ENCODE peak calls at places on chromosome 12, in five cellular contexts. J is lower leg skin, N is fibroblast of pulmonary artery, W is PC-9, G is SK-N-SH. S is an unnamed sample.

GRCh38 chr12:119202544-119202943 is 23.8 kb downstream of the HSPB8 start:
- DNase-seq in J (no peak), N (no peak), W (no peak), G (no peak), S (no peak)

GRCh38 chr12:6612652-6613014 is 5.5 kb upstream of the CHD4 start:
- DNase-seq in N (no peak), W (peak), J (no peak), G (no peak), S (no peak)

GRCh38 chr12:65280306-65280705 is 1.8 kb downstream of the MSRB3 start:
- DNase-seq in G (no peak), W (no peak), N (peak), J (no peak), S (no peak)

GRCh38 chr12:97984951-97985350 is 522.3 kb downstream of the RMST start:
- DNase-seq in G (no peak), W (no peak), N (no peak), J (no peak), S (no peak)

GRCh38 chr12:66555113-66555512 is 123.8 kb downstream of the GRIP1 start:
- DNase-seq in J (no peak), G (no peak), N (no peak), W (no peak), S (no peak)

GRCh38 chr12:12017135-12017581 is 53.6 kb upstream of the BCL2L14 start:
- DNase-seq in G (peak), W (no peak), J (peak), N (no peak), S (no peak)

GRCh38 chr12:94074970-94075695 is 73.2 kb upstream of the PLXNC1 start:
- DNase-seq in N (peak), G (peak), J (no peak), W (peak), S (no peak)

GRCh38 chr12:76158518-76159321 is 74.2 kb upstream of the NAP1L1 start:
- DNase-seq in G (peak), J (peak), N (peak), W (no peak), S (no peak)

GRCh38 chr12:3341594-3341993 is 149.4 kb upstream of the PRMT8 start:
- DNase-seq in W (no peak), J (no peak), G (no peak), N (no peak), S (no peak)

GRCh38 chr12:230925-231671 is 17.1 kb upstream of the SLC6A12 start:
- DNase-seq in G (no peak), J (peak), W (no peak), N (no peak), S (no peak)

GRCh38 chr12:122182887-122183587 is at the start of gene LRRC43:
- DNase-seq in N (peak), W (no peak), J (no peak), G (peak), S (no peak)

GRCh38 chr12:109737111-109737510 is 23.5 kb downstream of the FAM222A start:
- DNase-seq in J (peak), W (no peak), N (no peak), G (no peak), S (peak)

GRCh38 chr12:124703852-124704251 is 136.4 kb upstream of the NCOR2 start:
- DNase-seq in G (no peak), J (no peak), W (peak), N (no peak), S (no peak)

GRCh38 chr12:20367731-20368652 is at the start of gene PDE3A:
- DNase-seq in W (no peak), J (peak), N (peak), G (peak), S (no peak)

GRCh38 chr12:56326533-56326932 is 7.3 kb downstream of the PAN2 start:
- DNase-seq in N (no peak), J (no peak), W (no peak), G (no peak), S (no peak)

GRCh38 chr12:47860279-47860841 is 40.7 kb upstream of the HDAC7 start:
- DNase-seq in W (no peak), J (no peak), G (no peak), N (no peak), S (no peak)

GRCh38 chr12:57726151-57726883 is 12.2 kb downstream of the AGAP2 start:
- DNase-seq in N (peak), W (peak), J (peak), G (peak), S (no peak)

GRCh38 chr12:3337944-3338343 is 153.1 kb upstream of the PRMT8 start:
- DNase-seq in W (no peak), G (no peak), N (no peak), J (no peak), S (no peak)

GRCh38 chr12:38116968-38117367 is 199.6 kb upstream of the ALG10B start:
- DNase-seq in G (no peak), J (no peak), W (no peak), N (no peak), S (no peak)

GRCh38 chr12:11863478-11863906 is 207.2 kb upstream of the BCL2L14 start:
- DNase-seq in J (no peak), W (no peak), G (peak), N (peak), S (no peak)

GRCh38 chr12:78898416-78898815 is 33.8 kb downstream of the SYT1 start:
- DNase-seq in G (peak), J (no peak), W (no peak), N (peak), S (no peak)

GRCh38 chr12:5556033-5556614 is 124.2 kb downstream of the NTF3 start:
- DNase-seq in G (peak), N (no peak), J (no peak), W (no peak), S (no peak)
- H3K4me3 ChIP-seq in G (no peak), N (no peak), J (no peak), W (no peak), S (no peak)

GRCh38 chr12:112617191-112617505 is 174.4 kb upstream of the RPH3A start:
- DNase-seq in N (no peak), J (no peak), W (no peak), G (no peak), S (no peak)

GRCh38 chr12:112616469-112617190 is 174.9 kb upstream of the RPH3A start:
- DNase-seq in W (no peak), N (no peak), J (no peak), G (no peak), S (no peak)
- H3K4me3 ChIP-seq in W (no peak), N (no peak), J (no peak), G (no peak), S (no peak)

DNA sequence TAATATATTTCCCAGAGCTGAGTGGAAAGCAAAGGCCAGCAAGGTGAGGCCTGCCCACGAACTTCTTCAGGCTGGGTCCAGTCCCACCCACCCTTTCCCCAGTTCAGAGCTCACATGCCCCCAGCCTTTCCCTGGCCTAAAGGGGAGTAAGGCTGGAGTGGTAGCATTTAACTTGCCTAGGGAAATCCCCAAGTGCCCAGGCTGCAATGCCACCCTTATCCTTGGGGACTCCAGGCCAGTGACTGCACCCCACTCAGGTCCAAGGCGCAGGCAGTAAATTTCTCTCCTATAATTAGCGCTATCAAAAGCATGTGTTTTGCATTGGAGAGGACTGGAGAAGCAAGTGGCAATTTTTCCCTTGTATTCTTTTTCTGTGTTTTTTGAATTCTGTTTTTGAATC is 3.7 kb upstream of the HOXC6 start:
- DNase-seq in J (no peak), N (no peak), G (no peak), W (no peak), S (no peak)
- H3K4me3 ChIP-seq in J (no peak), N (no peak), G (no peak), W (no peak), S (no peak)

DNA sequence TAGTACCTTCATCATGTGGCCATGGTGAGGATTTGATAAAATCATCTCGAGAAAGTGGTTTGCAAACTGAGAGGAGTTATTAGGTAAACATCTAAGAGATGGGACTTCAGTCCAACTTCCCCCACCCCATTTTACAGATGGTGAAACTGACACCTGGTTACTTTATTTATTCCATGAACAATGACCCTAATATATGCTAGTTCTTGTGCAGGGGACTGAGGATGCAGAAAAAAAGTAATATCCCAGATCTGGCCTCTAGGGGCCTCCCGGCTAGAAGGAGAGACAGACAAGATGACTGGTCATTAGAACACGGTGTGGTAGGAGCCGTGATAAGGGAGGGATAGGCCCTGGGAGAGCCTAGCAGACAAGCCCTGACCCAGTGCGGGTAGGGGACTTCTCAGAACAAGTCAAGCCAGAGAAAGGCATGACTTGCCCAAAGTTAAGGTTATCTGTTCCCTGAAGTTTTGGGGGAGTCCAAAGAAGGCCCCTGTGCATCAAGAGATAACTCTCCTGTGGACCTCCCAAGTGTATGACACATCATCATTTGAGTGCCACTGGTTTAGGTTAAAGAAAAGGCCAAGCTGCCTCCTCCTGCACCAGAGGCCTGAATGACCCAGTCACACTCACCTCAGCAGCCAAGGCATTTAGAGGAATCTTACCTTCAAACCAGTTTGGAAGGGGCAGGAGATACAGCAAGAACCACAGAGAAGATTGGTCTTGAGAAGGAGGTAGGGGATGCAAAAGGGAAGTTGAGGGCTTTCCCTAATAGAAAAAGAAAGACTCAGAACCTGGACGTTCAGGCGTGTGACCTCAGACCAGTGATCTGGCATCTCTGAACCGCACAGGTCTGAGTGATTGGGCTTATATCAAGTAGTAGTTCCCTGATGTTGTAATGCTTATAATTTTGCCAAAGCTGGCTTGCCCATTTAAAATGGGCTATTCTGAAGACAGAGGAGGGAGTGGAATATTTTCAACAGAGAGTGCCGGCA is 1.6 kb downstream of the CMKLR1 start:
- DNase-seq in G (peak), N (peak), J (no peak), W (no peak), S (peak)
- H3K4me3 ChIP-seq in G (peak), N (no peak), J (no peak), W (no peak), S (no peak)

DNA sequence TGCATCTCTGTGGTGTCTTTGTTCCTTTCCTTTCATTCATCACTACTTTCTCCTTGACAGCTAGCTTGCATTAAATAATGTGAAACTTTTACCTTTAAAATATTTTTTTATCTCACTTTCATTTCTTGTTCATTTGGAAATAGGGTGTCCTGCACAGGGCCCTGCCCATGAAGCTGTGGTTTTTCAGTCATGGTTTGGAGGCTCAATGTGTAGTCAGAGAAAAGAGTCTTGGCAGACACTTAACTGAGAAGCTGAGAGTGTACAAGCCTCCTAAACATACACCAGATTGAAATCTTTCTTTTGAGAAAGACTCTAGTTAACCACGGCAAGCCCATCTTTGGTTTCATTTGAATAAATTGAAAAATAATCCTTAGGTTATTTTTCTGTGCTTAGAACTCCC is 74.2 kb downstream of the KICS2 start:
- DNase-seq in W (no peak), J (no peak), N (no peak), G (no peak), S (no peak)
- H3K4me3 ChIP-seq in W (no peak), J (no peak), N (no peak), G (no peak), S (no peak)

GRCh38 chr12:99766408-99766807 is 118.9 kb downstream of the GARIN6 start:
- DNase-seq in W (no peak), J (no peak), N (no peak), G (no peak), S (no peak)

GRCh38 chr12:99768758-99769157 is 121.2 kb downstream of the GARIN6 start:
- DNase-seq in G (no peak), N (no peak), J (no peak), W (no peak), S (no peak)

GRCh38 chr12:99769581-99769980 is 122.0 kb downstream of the GARIN6 start:
- DNase-seq in J (no peak), G (no peak), W (no peak), N (no peak), S (no peak)

GRCh38 chr12:99767809-99768208 is 120.3 kb downstream of the GARIN6 start:
- DNase-seq in N (peak), W (no peak), G (no peak), J (no peak), S (no peak)

DNA sequence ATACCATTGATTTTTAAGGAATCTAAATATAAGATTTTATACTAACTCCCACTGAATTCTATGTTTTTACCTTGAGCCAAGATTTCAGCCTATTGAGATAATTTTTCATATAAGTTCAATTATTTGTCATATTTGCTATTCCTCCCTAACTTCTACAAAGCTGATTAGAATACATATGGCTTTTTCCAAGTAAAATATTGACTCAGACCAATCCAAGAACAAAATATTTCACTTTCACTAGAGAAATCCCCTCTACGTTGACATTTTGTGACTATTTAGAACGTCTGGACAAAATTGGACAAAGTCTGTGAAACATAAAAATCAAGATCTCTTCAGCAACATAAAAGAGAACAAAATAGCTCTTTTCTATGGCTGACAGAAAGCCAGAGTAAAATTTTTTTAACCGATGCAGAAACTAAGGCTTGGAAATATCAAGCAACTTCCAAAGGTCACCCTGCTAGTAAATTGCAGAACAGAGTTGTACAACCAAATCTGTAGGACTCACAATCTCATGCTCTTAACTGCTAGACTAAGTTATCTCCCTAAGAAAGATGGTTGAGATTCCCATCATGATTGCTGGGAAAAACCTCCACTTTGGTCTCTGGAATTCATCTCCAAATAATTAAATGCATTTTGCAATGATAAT is 118.0 kb downstream of the GARIN6 start:
- DNase-seq in J (no peak), N (no peak), G (no peak), W (no peak), S (no peak)
- H3K4me3 ChIP-seq in J (no peak), N (no peak), G (no peak), W (no peak), S (no peak)

DNA sequence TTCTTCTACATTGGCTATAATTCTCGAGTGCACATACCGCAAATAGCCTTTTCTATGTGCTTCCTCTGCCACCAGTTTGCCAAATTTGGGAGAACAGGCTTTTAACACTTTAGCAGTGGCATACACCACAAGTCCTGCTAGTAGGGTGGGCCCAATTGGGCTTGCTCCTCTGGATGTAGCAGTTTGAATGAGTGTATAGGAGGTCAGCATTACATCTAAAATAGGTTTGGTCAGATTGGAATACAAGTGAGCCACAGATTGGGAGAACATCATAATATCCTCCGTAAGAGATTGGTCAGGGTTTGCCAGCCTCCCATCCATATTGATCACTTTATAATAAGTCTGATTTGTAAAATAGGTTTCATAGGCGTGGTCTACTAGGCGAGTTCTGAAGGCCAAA is 902 bp downstream of the ABCD2 start:
- DNase-seq in G (no peak), J (no peak), N (no peak), W (no peak), S (no peak)
- H3K4me3 ChIP-seq in G (peak), J (no peak), N (no peak), W (no peak), S (no peak)

DNA sequence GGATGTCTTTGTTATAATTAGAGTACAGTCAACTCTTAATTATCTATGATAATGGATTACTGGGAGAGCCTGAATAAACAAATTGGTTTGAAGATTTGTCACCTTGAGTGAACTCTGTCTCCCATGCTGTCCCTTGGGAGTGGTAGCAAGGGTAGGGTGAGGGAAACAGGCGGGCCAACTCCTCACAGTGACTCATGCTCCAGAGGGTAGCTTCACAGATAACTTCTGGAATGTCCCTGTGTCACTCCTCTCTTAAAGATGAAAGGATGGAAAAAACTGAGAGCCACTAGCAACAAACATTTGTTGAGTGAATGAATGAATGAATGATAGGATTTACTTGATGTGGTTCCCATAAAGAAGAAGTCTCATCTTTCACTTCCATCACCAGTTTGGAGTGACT is 53.5 kb downstream of the RASSF9 start:
- DNase-seq in W (no peak), G (no peak), N (no peak), J (no peak), S (no peak)
- H3K4me3 ChIP-seq in W (no peak), G (no peak), N (no peak), J (no peak), S (no peak)

GRCh38 chr12:67698711-67699603 is 50.4 kb downstream of the DYRK2 start:
- DNase-seq in G (no peak), W (no peak), J (no peak), N (peak), S (no peak)
- H3K4me3 ChIP-seq in G (no peak), W (no peak), J (no peak), N (peak), S (no peak)